ENCODE peak calls at places on chromosomes 12 and 14, in seven cellular contexts. U is GM23248, S is mammary epithelial cell, T is fibroblast of lung, N is HCT116, D is IMR-90, G is neuronal stem cell. P is an unnamed sample. For H3K27me3, the result is how much of the 10 kb centered on the place peaks cover.

GRCh38 chr12:3034067-3034750 is 43.0 kb upstream of the TSPAN9 start:
- DNase-seq in U (peak), S (peak), T (peak), N (peak), D (peak), G (peak), P (peak)

GRCh38 chr12:131432532-131433260 is 278.2 kb upstream of the SFSWAP start:
- DNase-seq in U (no peak), S (no peak), T (no peak), N (no peak), D (no peak), G (no peak), P (no peak)

GRCh38 chr14:59305836-59306555 is 117.5 kb downstream of the DAAM1 start:
- DNase-seq in U (peak), S (no peak), T (peak), N (no peak), D (peak), G (no peak), P (no peak)

GRCh38 chr14:90644882-90645281 is 171.3 kb downstream of the TTC7B start:
- DNase-seq in U (peak), S (peak), T (peak), N (no peak), D (peak), G (no peak), P (no peak)

GRCh38 chr14:75286313-75286712 is 7.7 kb downstream of the FOS start:
- DNase-seq in U (no peak), S (no peak), T (no peak), N (no peak), D (no peak), G (no peak), P (no peak)

GRCh38 chr12:46332260-46332659 is 40.3 kb downstream of the SLC38A2 start:
- DNase-seq in U (peak), S (peak), T (peak), N (no peak), D (peak), G (no peak), P (peak)

GRCh38 chr12:19988457-19988856 is 379.9 kb upstream of the PDE3A start:
- DNase-seq in U (peak), S (no peak), T (no peak), N (no peak), D (no peak), G (no peak), P (no peak)

GRCh38 chr12:89261982-89262381 is 90.3 kb downstream of the DUSP6 start:
- DNase-seq in U (no peak), S (no peak), T (peak), N (no peak), D (no peak), G (no peak), P (no peak)

GRCh38 chr12:89067436-89067835 is 284.9 kb downstream of the DUSP6 start:
- DNase-seq in U (peak), S (peak), T (peak), N (peak), D (peak), G (no peak), P (peak)

GRCh38 chr14:85587152-85587697 is 57.3 kb downstream of the FLRT2 start:
- DNase-seq in U (peak), S (peak), T (peak), N (no peak), D (peak), G (no peak), P (peak)

GRCh38 chr12:120709976-120710804 is at the start of gene UNC119B:
- DNase-seq in U (peak), S (peak), T (no peak), N (no peak), D (peak), G (peak), P (peak)

GRCh38 chr12:6961695-6962284 is 8.7 kb downstream of the PHB2 start:
- DNase-seq in U (peak), S (peak), T (peak), N (peak), D (peak), G (peak), P (peak)

GRCh38 chr12:121135320-121135719 is 2.6 kb downstream of the P2RX7 start:
- DNase-seq in U (no peak), S (no peak), T (no peak), N (no peak), D (no peak), G (no peak), P (no peak)

GRCh38 chr14:61280526-61281185 is 482 bp downstream of the TMEM30B start:
- DNase-seq in U (peak), S (peak), T (peak), N (no peak), D (peak), G (no peak), P (peak)

GRCh38 chr14:50926851-50927386 is 17.4 kb downstream of the PYGL start:
- DNase-seq in U (no peak), S (no peak), T (no peak), N (no peak), D (no peak), G (no peak), P (no peak)

GRCh38 chr14:74459289-74459946 is 33.4 kb upstream of the SYNDIG1L start:
- DNase-seq in U (peak), S (peak), T (peak), N (no peak), D (peak), G (peak), P (peak)

GRCh38 chr12:78392918-78393317 is 471.7 kb upstream of the SYT1 start:
- DNase-seq in U (peak), S (peak), T (peak), N (no peak), D (peak), G (no peak), P (no peak)

GRCh38 chr14:59261334-59261733 is 72.9 kb downstream of the DAAM1 start:
- DNase-seq in U (no peak), S (no peak), T (no peak), N (no peak), D (no peak), G (no peak), P (no peak)

GRCh38 chr14:102238131-102238530 is 66.8 kb downstream of the MOK start:
- DNase-seq in U (no peak), S (no peak), T (no peak), N (no peak), D (peak), G (no peak), P (no peak)

GRCh38 chr12:104462931-104463339 is 6.2 kb downstream of the CHST11 start:
- DNase-seq in U (no peak), S (no peak), T (no peak), N (no peak), D (no peak), G (no peak), P (no peak)

GRCh38 chr14:94823556-94824341 is 53.8 kb upstream of the GSC start:
- DNase-seq in U (peak), S (peak), T (no peak), N (peak), D (no peak), G (no peak), P (peak)

GRCh38 chr14:81416981-81417380 is 16.9 kb upstream of the STON2 start:
- DNase-seq in U (no peak), S (no peak), T (no peak), N (no peak), D (no peak), G (no peak), P (no peak)

GRCh38 chr14:74083161-74083560 is 1.1 kb downstream of the ALDH6A1 start:
- DNase-seq in U (peak), S (no peak), T (no peak), N (no peak), D (peak), G (no peak), P (peak)

GRCh38 chr14:21022686-21023085 is 2.2 kb downstream of the NDRG2 start:
- DNase-seq in U (no peak), S (no peak), T (no peak), N (no peak), D (no peak), G (no peak), P (peak)

GRCh38 chr12:84763112-84763511 is 149.5 kb downstream of the SLC6A15 start:
- DNase-seq in U (peak), S (no peak), T (peak), N (no peak), D (peak), G (no peak), P (peak)

GRCh38 chr14:58784946-58785345 is 147.2 kb downstream of the DACT1 start:
- DNase-seq in U (no peak), S (no peak), T (no peak), N (no peak), D (no peak), G (no peak), P (no peak)

GRCh38 chr12:25497021-25497420 is 56.1 kb downstream of the LMNTD1 start:
- DNase-seq in U (peak), S (no peak), T (no peak), N (no peak), D (no peak), G (no peak), P (no peak)

GRCh38 chr12:24851816-24852337 is 97.0 kb downstream of the BCAT1 start:
- DNase-seq in U (no peak), S (no peak), T (no peak), N (no peak), D (no peak), G (no peak), P (no peak)

GRCh38 chr12:79983492-79983891 is 48.6 kb upstream of the PPP1R12A start:
- DNase-seq in U (peak), S (peak), T (peak), N (no peak), D (peak), G (no peak), P (no peak)

GRCh38 chr12:2023365-2023764 is 19.1 kb upstream of the DCP1B start:
- DNase-seq in U (no peak), S (peak), T (no peak), N (no peak), D (no peak), G (no peak), P (no peak)

GRCh38 chr12:92192361-92192760 is 46.7 kb upstream of the BTG1 start:
- DNase-seq in U (no peak), S (no peak), T (no peak), N (no peak), D (no peak), G (no peak), P (no peak)
- H2AFZ ChIP-seq in U (no peak), S (no peak), T (no peak), N (no peak), D (no peak), G (no peak), P (no peak)

DNA sequence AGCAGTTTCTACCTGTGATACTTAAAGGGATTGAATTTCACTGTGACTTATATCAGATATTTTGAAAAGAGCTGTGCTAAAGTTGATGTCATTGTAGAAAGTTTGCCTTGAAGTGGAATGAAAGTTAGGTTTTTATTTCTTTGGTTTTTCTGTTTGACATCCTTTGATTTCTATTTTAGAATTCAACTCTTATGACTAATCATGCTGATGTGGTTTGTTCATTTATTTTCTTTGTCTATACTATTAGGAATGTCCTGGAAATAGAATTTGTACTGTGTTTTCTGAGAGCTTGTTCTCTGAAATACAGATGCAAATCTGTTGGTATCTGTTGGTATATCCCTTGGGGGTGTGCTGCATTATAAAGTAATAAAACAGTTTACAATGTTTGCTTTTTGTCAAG is 3.3 kb downstream of the CNOT2 start:
- DNase-seq in U (peak), S (peak), T (peak), N (no peak), D (peak), G (no peak), P (peak)
- H3K27me3 ChIP-seq in U (under half), S (under half), T (under half), N (under half), D (under half), G (under half), P (under half)

DNA sequence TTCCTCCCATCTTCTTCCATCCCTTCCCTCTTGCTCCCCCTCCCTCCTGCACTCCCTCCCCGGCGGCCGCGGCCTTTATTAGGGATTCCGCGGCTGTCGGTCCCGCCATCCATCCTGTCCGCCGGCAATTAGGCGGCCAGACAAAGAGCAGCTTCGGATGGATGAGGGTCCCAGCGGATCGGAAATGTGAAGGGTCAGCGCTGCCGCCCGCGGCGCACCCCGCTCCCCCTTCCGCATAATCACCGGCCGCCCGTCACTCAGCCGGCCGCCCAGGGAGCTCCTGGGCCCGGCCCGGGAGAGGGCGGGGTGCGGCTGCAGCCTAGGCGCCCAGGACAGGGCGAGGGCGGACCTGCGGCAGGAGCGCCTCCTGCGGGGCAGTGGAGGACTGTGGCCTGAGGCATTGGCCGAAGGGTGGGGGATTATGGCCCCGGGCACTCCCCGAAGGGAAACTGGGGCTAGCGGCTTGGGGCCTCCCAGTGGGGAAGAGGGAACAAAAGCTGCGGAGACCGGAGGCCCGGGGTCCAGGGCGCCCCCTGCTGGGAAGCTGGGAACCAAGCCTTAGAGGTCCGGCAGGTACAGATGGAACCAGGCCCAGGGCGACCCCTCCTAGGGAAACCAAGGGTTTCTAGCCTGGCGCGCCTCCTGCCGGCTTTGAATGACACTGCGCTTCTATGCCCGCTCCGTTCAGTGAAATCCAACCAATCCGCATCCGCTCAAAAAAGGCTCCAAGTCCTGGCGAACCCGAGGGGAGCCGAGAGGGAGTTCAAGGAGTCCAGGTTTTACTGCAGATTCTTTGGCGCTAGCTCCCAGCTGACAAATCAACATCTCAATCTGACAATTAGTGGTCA is 4.4 kb upstream of the DNAJC22 start:
- DNase-seq in U (peak), S (peak), T (peak), N (peak), D (peak), G (peak), P (peak)
- H2AFZ ChIP-seq in U (peak), S (no peak), T (peak), N (peak), D (peak), G (peak), P (peak)

DNA sequence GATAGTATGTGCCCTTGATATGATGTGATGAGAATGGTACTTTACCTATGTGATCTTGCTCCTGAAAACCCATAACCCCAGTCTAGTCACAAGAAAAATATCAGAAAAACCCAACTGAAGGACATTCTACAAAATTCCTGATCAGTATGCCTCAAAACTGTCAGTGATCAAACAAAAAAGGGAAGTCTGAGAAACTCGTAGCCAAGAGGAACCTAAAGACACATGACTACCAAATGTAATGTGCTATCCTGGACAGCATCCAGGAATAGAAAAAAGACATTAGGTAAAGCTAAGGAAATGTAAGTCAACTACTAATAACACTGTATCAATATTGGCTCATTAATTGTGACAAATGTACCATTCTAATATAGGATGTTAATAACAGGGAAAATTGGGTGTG is 4.1 kb upstream of the WIF1 start:
- DNase-seq in U (no peak), S (no peak), T (no peak), N (no peak), D (no peak), G (no peak), P (no peak)
- H3K27me3 ChIP-seq in U (half or more), S (under half), T (under half), N (under half), D (under half), G (under half), P (half or more)

DNA sequence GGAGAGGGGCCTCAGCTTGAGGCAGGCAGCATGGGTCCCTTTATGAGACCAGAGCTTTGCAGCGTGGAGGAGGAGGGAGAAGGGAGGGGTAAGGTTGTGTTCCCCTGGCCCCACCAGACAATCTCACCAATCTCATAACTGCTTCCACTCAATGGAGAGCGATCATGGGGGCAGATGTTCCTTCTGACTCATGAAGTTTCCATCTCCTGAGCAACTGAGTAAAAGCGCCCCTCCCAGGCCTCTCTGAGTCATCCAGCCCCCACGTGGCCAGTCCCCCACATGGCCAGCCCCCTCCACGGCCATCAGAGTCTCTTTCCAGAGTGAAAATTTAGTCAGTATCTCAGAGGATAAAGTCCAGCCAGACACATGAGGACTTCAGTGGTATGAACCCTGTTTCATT is 39.2 kb upstream of the PLXNC1 start:
- DNase-seq in U (peak), S (peak), T (peak), N (no peak), D (peak), G (no peak), P (peak)
- H2AFZ ChIP-seq in U (peak), S (no peak), T (no peak), N (no peak), D (peak), G (no peak), P (no peak)

GRCh38 chr12:12181516-12181915 is 85.3 kb downstream of the LRP6 start:
- DNase-seq in U (peak), S (peak), T (peak), N (no peak), D (peak), G (no peak), P (no peak)

GRCh38 chr12:12178545-12178944 is 88.3 kb downstream of the LRP6 start:
- DNase-seq in U (no peak), S (no peak), T (no peak), N (no peak), D (no peak), G (no peak), P (no peak)

GRCh38 chr12:12180136-12180535 is 86.7 kb downstream of the LRP6 start:
- DNase-seq in U (no peak), S (no peak), T (no peak), N (no peak), D (no peak), G (no peak), P (no peak)

GRCh38 chr12:12182926-12183325 is 83.9 kb downstream of the LRP6 start:
- DNase-seq in U (peak), S (peak), T (peak), N (no peak), D (peak), G (no peak), P (peak)

DNA sequence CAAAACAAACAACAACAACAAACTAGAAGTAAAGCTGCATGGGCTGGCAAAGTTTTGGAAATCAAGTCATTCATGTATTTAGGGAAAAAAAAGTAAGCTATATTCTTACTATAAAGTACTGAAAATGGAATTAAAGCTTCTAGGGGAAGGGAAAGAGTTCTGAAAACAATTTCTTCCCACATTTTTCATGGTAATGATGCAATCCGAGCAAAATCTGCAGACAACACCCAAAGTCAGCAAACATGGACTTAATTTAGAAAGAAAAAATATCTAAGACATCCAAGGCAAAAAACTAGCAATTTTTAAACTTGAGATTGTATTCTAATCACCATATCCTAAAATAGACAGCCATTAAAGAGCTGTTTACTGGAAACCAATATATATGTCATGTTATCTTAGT is 86.3 kb downstream of the LRP6 start:
- DNase-seq in U (peak), S (no peak), T (peak), N (no peak), D (no peak), G (no peak), P (no peak)
- H3K27me3 ChIP-seq in U (under half), S (under half), T (under half), N (under half), D (under half), G (under half), P (under half)

GRCh38 chr14:53109688-53110041 is 43.5 kb downstream of the DDHD1 start:
- DNase-seq in U (no peak), S (no peak), T (no peak), N (no peak), D (no peak), G (no peak), P (no peak)

GRCh38 chr14:53110103-53110502 is 43.0 kb downstream of the DDHD1 start:
- DNase-seq in U (no peak), S (no peak), T (no peak), N (no peak), D (no peak), G (no peak), P (no peak)

GRCh38 chr14:53106768-53107167 is 46.4 kb downstream of the DDHD1 start:
- DNase-seq in U (no peak), S (no peak), T (no peak), N (no peak), D (no peak), G (no peak), P (no peak)

GRCh38 chr14:53108292-53108937 is 44.7 kb downstream of the DDHD1 start:
- DNase-seq in U (peak), S (no peak), T (no peak), N (no peak), D (no peak), G (no peak), P (no peak)

DNA sequence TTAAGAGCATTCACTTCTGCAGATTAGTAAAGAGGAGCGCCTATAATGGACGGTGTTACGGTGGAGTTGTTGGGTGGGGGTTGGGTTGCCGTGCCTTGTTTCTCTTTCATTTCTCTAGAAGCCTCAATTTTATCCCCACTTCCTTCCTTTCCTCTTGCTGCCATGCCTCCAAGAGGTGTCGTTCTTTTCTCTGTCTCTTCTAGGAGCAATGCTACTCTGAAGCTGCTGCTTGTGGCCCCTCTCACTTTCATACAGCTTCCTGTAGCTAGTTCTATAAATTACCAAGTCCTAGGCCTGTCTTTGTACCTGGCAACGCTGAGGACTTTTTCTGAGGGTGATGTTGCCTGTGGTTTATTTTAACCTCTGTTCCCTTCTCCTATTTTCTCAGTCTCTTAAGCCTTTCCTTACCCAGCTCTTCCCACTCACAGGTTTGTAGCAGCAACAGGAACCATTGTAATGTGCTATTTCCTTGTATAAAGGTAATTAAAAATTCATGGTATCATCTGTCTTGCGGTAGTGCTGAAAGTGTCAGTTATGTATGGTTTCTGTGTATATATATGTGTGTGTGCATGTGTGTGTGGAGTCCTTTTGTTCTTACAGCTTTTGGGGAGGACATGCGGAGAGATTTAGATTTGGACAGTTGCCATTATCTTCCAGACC is 44.0 kb downstream of the DDHD1 start:
- DNase-seq in U (peak), S (no peak), T (no peak), N (no peak), D (no peak), G (no peak), P (no peak)
- H2AFZ ChIP-seq in U (peak), S (no peak), T (no peak), N (no peak), D (no peak), G (no peak), P (peak)